ENCODE peak calls at places on chromosome 9, in six cellular contexts. C is hypothalamus; M is MM.1S; R is caudate nucleus; T is activated CD4-positive, alpha-beta T cell treated with anti-CD3 and anti-CD28 coated beads for 48 hours; D is tibial artery. E is an unnamed sample.

GRCh38 chr9:117720555-117720954 is 16.4 kb downstream of the TLR4 start:
- DNase-seq in C (no peak), M (no peak), R (no peak), T (no peak), D (peak; percentile 68), E (no peak)

GRCh38 chr9:71966601-71967000 is 55.2 kb downstream of the C9orf85 start:
- DNase-seq in C (no peak), M (no peak), R (no peak), T (no peak), D (no peak), E (no peak)

GRCh38 chr9:6566409-6567139 is 79.0 kb downstream of the GLDC start:
- DNase-seq in C (no peak), M (no peak), R (peak; percentile 3), T (peak; percentile 68), D (no peak), E (no peak)

GRCh38 chr9:109887079-109887478 is 107.1 kb downstream of the PALM2AKAP2 start:
- DNase-seq in C (no peak), M (no peak), R (peak; percentile 13), T (no peak), D (no peak), E (no peak)

GRCh38 chr9:68869020-68869419 is 144.9 kb downstream of the PRKACG start:
- DNase-seq in C (no peak), M (no peak), R (no peak), T (no peak), D (no peak), E (no peak)

GRCh38 chr9:114919611-114920010 is 10.8 kb downstream of the TNFSF8 start:
- DNase-seq in C (no peak), M (no peak), R (no peak), T (peak; percentile 50), D (no peak), E (no peak)

GRCh38 chr9:120877276-120878034 is 467 bp upstream of the PHF19 start:
- DNase-seq in C (peak; percentile 68), M (peak; percentile 83), R (peak; percentile 80), T (peak; percentile 86), D (peak; percentile 81), E (peak; percentile 82)

GRCh38 chr9:37693265-37693664 is 42.5 kb downstream of the FRMPD1 start:
- DNase-seq in C (no peak), M (peak; percentile 49), R (no peak), T (no peak), D (no peak), E (no peak)

GRCh38 chr9:77507212-77507961 is 140.7 kb downstream of the GNA14 start:
- DNase-seq in C (no peak), M (no peak), R (no peak), T (no peak), D (no peak), E (no peak)

GRCh38 chr9:37468620-37469019 is 3.4 kb upstream of the ZBTB5 start:
- DNase-seq in C (no peak), M (no peak), R (no peak), T (no peak), D (no peak), E (no peak)

GRCh38 chr9:88388203-88388885 is at the start of gene SPIN1:
- DNase-seq in C (peak; percentile 64), M (peak; percentile 87), R (peak; percentile 81), T (peak; percentile 87), D (peak; percentile 88), E (peak; percentile 86)

GRCh38 chr9:78158286-78158685 is 77.6 kb upstream of the CEP78 start:
- DNase-seq in C (no peak), M (no peak), R (no peak), T (no peak), D (no peak), E (no peak)

GRCh38 chr9:133463864-133464615 is 4.3 kb downstream of the CACFD1 start:
- DNase-seq in C (no peak), M (no peak), R (no peak), T (no peak), D (no peak), E (no peak)

GRCh38 chr9:19999491-20000057 is 210.7 kb upstream of the SLC24A2 start:
- DNase-seq in C (no peak), M (no peak), R (no peak), T (peak; percentile 77), D (no peak), E (no peak)

GRCh38 chr9:130258999-130259398 is 6.6 kb upstream of the HMCN2 start:
- DNase-seq in C (no peak), M (no peak), R (no peak), T (no peak), D (peak; percentile 32), E (no peak)

GRCh38 chr9:130665431-130666392 is 1.3 kb downstream of the PRDM12 start:
- DNase-seq in C (no peak), M (no peak), R (no peak), T (peak; percentile 37), D (no peak), E (no peak)

GRCh38 chr9:126453156-126453963 is 126.7 kb downstream of the MVB12B start:
- DNase-seq in C (no peak), M (no peak), R (no peak), T (no peak), D (peak; percentile 27), E (no peak)

E was measured in HAP-1.